ENCODE peak calls at places on chromosomes 11 and 22, in nine cellular contexts. R is ovary, D is tibial nerve, T is right lobe of liver, C is uterus, I is body of pancreas, N is thyroid gland, O is A549, P is IMR-90. G is an unnamed sample.

GRCh38 chr11:120167659-120168058 is 29.7 kb upstream of the TRIM29 start:
- DNase-seq in I (no peak), O (no peak), D (no peak), P (no peak), N (no peak), C (no peak), T (no peak), R (no peak), G (no peak)

GRCh38 chr11:57493507-57494503 is 21.7 kb downstream of the SLC43A1 start:
- DNase-seq in T (peak; percentile 84), N (peak; percentile 81), D (peak; percentile 57), I (peak; percentile 90), C (peak; percentile 61), O (peak; percentile 73), R (peak; percentile 54), P (peak; percentile 17), G (peak; percentile 67)

GRCh38 chr22:20396639-20397038 is 2.7 kb downstream of the ZNF74 start:
- DNase-seq in R (no peak), N (no peak), C (no peak), P (peak; percentile 35), D (peak; percentile 76), T (no peak), I (no peak), O (no peak), G (no peak)

GRCh38 chr11:112852141-112852853 is 108.9 kb upstream of the NCAM1 start:
- DNase-seq in T (no peak), I (no peak), D (no peak), R (no peak), P (no peak), O (no peak), N (no peak), C (no peak), G (no peak)

GRCh38 chr22:27918351-27919221 is 470 bp downstream of the PITPNB start:
- DNase-seq in I (peak; percentile 50), D (peak; percentile 43), N (peak; percentile 58), P (peak; percentile 45), O (peak; percentile 41), C (peak; percentile 55), T (peak; percentile 64), R (peak; percentile 42), G (peak; percentile 65)

GRCh38 chr22:18990355-18991137 is 54.5 kb upstream of the PRODH start:
- DNase-seq in N (no peak), P (no peak), O (no peak), R (no peak), D (no peak), T (no peak), I (no peak), C (no peak), G (no peak)

GRCh38 chr22:41043727-41044126 is 48.7 kb upstream of the EP300 start:
- DNase-seq in P (no peak), I (no peak), O (no peak), R (no peak), T (no peak), N (no peak), D (no peak), C (no peak), G (no peak)

GRCh38 chr11:120409655-120410054 is 73.4 kb downstream of the ARHGEF12 start:
- DNase-seq in I (no peak), R (no peak), D (no peak), N (no peak), C (no peak), P (peak; percentile 18), O (no peak), T (no peak), G (no peak)

GRCh38 chr11:86116386-86116726 is 47.5 kb upstream of the PICALM start:
- DNase-seq in I (no peak), R (no peak), P (peak; percentile 98), D (no peak), C (no peak), O (peak; percentile 52), N (no peak), T (no peak), G (no peak)

GRCh38 chr11:65604258-65604657 is 8.7 kb upstream of the KCNK7 start:
- DNase-seq in I (no peak), D (no peak), R (no peak), P (no peak), N (no peak), C (no peak), T (no peak), O (no peak), G (no peak)

GRCh38 chr11:114050258-114050927 is 9.1 kb upstream of the ZBTB16 start:
- DNase-seq in D (no peak), R (no peak), T (no peak), N (no peak), O (no peak), I (no peak), P (no peak), C (no peak), G (no peak)

GRCh38 chr11:6703247-6704063 is 20.3 kb upstream of the MRPL17 start:
- DNase-seq in O (peak; percentile 58), P (peak; percentile 57), D (peak; percentile 46), N (peak; percentile 68), T (peak; percentile 70), C (peak; percentile 35), R (no peak), I (peak; percentile 65), G (peak; percentile 52)

GRCh38 chr22:30523646-30524489 is 18.4 kb upstream of the SEC14L4 start:
- DNase-seq in C (no peak), P (no peak), O (no peak), I (no peak), T (no peak), D (no peak), N (no peak), R (no peak), G (no peak)

GRCh38 chr11:70029115-70029830 is 48.8 kb upstream of the ANO1 start:
- DNase-seq in D (no peak), T (peak; percentile 92), N (peak; percentile 8), C (no peak), I (no peak), R (no peak), P (no peak), O (no peak), G (peak; percentile 27)

DNA sequence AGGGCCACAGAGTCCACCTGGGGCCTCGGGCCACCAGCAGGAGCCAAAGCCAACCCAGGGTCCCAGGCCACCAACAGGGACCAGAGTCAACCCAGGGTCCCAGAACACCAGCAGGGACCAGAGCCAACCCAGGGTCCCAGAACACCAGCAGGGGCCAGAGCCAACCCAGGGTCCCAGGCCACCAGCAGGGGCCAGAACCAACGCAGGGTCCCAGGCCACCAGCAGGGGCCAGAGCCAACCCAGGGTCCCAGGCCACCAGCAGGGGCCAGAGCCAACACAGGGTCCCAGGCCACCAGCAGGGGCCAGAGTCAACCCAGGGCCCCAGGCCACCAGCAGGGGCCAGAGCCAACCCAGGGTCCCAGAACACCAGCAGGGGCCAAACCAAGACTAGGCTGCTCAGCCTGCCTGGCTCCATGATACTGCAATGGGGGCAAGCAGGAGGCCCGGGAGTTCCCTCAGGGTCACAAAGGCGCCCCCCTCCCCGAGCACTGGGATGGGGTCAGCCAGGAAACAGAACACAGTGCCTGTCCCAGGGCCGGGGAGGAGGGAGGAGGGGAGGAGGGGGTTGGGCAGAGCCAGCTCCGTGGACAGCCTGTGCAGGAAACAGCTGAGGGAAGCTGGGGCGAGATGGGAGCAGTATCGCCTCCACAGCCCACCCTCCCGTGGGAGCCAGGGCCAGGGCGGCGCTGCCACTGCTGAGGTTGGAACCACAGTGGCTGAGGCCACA is 62.0 kb upstream of the PRR5 start:
- DNase-seq in D (no peak), I (no peak), R (no peak), O (no peak), T (no peak), C (no peak), N (peak; percentile 18), P (no peak), G (no peak)
- H3K27ac ChIP-seq in D (peak overlapping the region; percentile 86), I (no peak overlapping the region), R (no peak overlapping the region), O (no peak overlapping the region), T (no peak overlapping the region), C (no peak overlapping the region), N (peak overlapping the region; percentile 68), P (no peak overlapping the region), G (no peak overlapping the region)

GRCh38 chr11:118106789-118107335 is 20.1 kb upstream of the SMIM35 start:
- DNase-seq in P (no peak), I (no peak), D (no peak), T (no peak), R (no peak), N (no peak), O (peak; percentile 16), C (no peak), G (no peak)
- TF ChIP-seq POLR2A in P (no peak), I (no peak), D (no peak), T (no peak), R (no peak), N (no peak), O (no peak), C (no peak), G (no peak)

GRCh38 chr22:36277482-36278291 is 24.8 kb downstream of the APOL1 start:
- DNase-seq in D (no peak), N (peak; percentile 58), R (peak; percentile 57), P (peak; percentile 56), I (peak; percentile 69), T (no peak), O (peak; percentile 62), C (peak; percentile 67), G (peak; percentile 67)
- H3K27ac ChIP-seq in D (peak overlapping the region; percentile 57), N (no peak overlapping the region), R (no peak overlapping the region), P (no peak overlapping the region), I (no peak overlapping the region), T (peak overlapping the region; percentile 69), O (no peak overlapping the region), C (peak overlapping the region; percentile 49), G (no peak overlapping the region)

GRCh38 chr11:72833792-72834501 is 19.7 kb downstream of the ATG16L2 start:
- DNase-seq in R (no peak), O (no peak), C (no peak), N (no peak), T (no peak), D (peak; percentile 78), I (no peak), P (no peak), G (no peak)

GRCh38 chr11:72832301-72833082 is 18.3 kb downstream of the ATG16L2 start:
- DNase-seq in R (no peak), N (no peak), P (no peak), I (no peak), T (no peak), D (no peak), O (no peak), C (no peak), G (no peak)

GRCh38 chr11:72834905-72835304 is 20.7 kb downstream of the ATG16L2 start:
- DNase-seq in D (no peak), P (no peak), I (no peak), R (no peak), T (no peak), O (no peak), N (no peak), C (no peak), G (no peak)

GRCh38 chr11:72831521-72832300 is 17.5 kb downstream of the ATG16L2 start:
- DNase-seq in I (peak; percentile 90), R (peak; percentile 78), P (peak; percentile 71), N (peak; percentile 88), T (peak; percentile 73), C (peak; percentile 86), O (peak; percentile 77), D (peak; percentile 87), G (peak; percentile 91)

DNA sequence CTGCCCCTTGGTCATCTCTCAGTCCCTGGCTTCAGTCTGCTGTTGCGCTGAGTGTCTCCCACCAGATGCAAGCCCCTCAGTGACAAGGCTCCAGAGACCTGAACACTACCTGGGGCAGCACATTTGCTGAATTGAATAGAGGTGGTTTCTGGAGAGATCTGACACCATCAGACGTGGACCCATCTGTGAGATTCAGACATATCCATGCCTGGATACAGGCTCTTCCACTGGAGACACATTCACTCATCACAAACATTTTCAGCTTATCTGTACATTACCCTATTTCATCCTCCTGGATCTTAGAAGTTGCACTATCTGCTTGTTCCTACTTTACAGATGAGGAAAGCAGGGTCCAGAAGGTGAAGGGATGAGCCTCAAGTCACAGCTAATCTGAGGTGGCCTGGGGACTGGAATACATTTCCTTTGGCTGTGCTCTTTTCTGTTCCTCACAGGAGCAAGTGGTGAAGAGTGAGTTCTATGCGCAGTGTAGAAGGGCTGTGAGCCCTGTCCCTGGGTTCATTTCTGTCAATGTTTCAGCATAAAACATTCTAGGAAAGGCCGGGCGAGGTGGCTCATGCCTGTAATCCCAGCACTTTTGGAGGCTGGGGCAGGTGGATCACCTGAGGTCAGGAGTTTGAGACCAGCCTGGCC is 19.0 kb downstream of the ATG16L2 start:
- DNase-seq in P (no peak), R (no peak), D (no peak), C (no peak), I (no peak), T (no peak), O (no peak), N (no peak), G (no peak)
- TF ChIP-seq POLR2A in P (no peak), R (no peak), D (no peak), C (no peak), I (no peak), T (no peak), O (no peak), N (no peak), G (no peak)